ENCODE peak calls at places on chromosomes 12 and 14, in six cellular contexts. J is H1, N is IMR-90, T is mesendoderm, L is mesenchymal stem cell, P is H9. V is an unnamed sample.
A peak's percentile ranks its signal among the peaks of the same experiment; 100 is the strongest.

GRCh38 chr12:42761601-42762350 is 172.2 kb upstream of the PRICKLE1 start:
- DNase-seq in J (no peak), N (no peak), T (no peak), L (no peak), P (no peak), V (no peak)

GRCh38 chr12:119940881-119941280 is 48.2 kb upstream of the BICDL1 start:
- DNase-seq in J (no peak), N (peak; percentile 68), T (no peak), L (peak; percentile 4), P (no peak), V (no peak)

GRCh38 chr12:6828671-6829531 is 694 bp downstream of the P3H3 start:
- DNase-seq in J (peak; percentile 81), N (peak; percentile 50), T (peak; percentile 82), L (no peak), P (peak; percentile 80), V (no peak)

GRCh38 chr14:98956181-98956580 is 315.8 kb downstream of the BCL11B start:
- DNase-seq in J (peak; percentile 32), N (no peak), T (no peak), L (no peak), P (peak; percentile 8), V (no peak)

GRCh38 chr14:65600742-65601141 is 188.2 kb downstream of the FUT8 start:
- DNase-seq in J (no peak), N (no peak), T (no peak), L (no peak), P (no peak), V (no peak)

GRCh38 chr12:6635856-6636521 is at the start of gene LPAR5:
- DNase-seq in J (no peak), N (no peak), T (no peak), L (peak; percentile 35), P (peak; percentile 77), V (no peak)

GRCh38 chr12:15192721-15193120 is 28.5 kb downstream of the RERG start:
- DNase-seq in J (no peak), N (no peak), T (no peak), L (no peak), P (no peak), V (no peak)

GRCh38 chr12:6374028-6374780 is 1.2 kb downstream of the SCNN1A start:
- DNase-seq in J (no peak), N (no peak), T (peak; percentile 52), L (no peak), P (no peak), V (no peak)

GRCh38 chr14:55721353-55721752 is 141.3 kb downstream of the KTN1 start:
- DNase-seq in J (no peak), N (peak; percentile 88), T (peak; percentile 81), L (peak; percentile 93), P (no peak), V (no peak)

GRCh38 chr14:55976619-55977018 is 141.6 kb upstream of the PELI2 start:
- DNase-seq in J (no peak), N (no peak), T (no peak), L (no peak), P (no peak), V (no peak)

GRCh38 chr12:17322090-17322489 is 716.1 kb upstream of the LMO3 start:
- DNase-seq in J (no peak), N (no peak), T (no peak), L (no peak), P (no peak), V (no peak)

GRCh38 chr12:121038861-121039654 is at the start of gene OASL:
- DNase-seq in J (no peak), N (no peak), T (no peak), L (no peak), P (no peak), V (no peak)

GRCh38 chr12:63915105-63915830 is 70.8 kb downstream of the SRGAP1 start:
- DNase-seq in J (no peak), N (peak; percentile 71), T (peak; percentile 57), L (peak; percentile 74), P (no peak), V (no peak)

DNA sequence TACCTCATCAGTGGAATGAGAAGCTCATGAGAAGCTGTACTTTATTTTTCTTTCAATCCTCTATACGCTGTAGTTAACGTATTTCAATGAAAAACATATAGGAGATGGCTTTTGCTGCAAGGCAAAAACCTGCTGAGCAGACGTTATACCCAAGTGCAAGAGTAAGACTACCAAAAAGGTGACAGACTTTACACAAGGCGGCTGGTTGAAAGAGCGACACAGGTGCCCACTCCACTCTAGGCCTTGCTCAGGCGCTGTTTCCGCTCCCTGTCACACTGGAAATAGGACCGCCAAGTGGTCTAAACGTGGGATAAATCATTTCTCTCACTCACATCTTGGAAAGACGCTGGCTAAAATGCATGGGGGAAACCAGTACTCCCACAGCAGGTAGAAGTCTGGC is 54.5 kb downstream of the PPP2R5C start:
- DNase-seq in J (no peak), N (no peak), T (no peak), L (no peak), P (no peak), V (no peak)
- H3K4ac ChIP-seq in J (no peak overlapping the region), N (no peak overlapping the region), T (no peak overlapping the region), L (no peak overlapping the region), P (no peak overlapping the region), V (no peak overlapping the region)

GRCh38 chr12:13000935-13001724 is 1.1 kb upstream of the HEBP1 start:
- DNase-seq in J (peak; percentile 71), N (peak; percentile 32), T (peak; percentile 74), L (peak; percentile 68), P (peak; percentile 75), V (peak; percentile 61)
- H2BK5ac ChIP-seq in J (no peak overlapping the region), N (peak overlapping the region; percentile 72), T (no peak overlapping the region), L (peak overlapping the region; percentile 81), P (no peak overlapping the region), V (no peak overlapping the region)

DNA sequence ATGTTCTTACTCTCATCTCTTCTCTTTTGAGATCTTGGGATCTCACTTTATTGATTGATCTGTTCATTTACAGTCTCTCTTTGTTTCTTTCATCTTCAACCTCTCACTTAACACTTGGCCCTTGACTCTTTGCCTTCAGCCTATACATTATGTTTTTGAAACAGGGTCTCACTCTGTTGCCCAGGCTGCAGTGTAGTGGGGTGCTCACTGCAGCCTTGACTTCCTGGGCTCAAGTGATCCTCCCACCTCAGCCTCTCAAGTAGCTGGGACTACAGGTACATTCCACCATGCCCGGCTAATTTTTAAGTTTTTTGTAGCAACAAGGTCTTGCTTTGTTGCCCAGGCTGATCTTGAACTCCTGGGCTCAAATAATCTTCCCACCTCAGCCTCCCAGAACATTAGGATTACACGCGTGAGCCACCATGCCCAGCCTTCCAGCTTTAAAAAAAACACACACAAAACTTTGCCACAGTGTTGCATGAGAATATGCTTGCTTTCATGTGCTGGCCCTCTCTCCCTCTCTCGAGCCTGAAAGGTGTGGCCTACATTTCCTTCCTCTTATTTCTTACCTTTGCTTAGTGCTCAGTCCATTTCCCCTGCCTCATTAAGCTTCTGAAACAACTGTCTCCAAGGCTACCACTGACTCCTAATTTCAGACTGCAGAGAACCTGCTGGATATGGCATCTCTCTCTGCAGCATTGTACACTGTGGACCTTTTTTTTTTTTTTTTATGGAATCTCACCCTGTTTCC is 9.9 kb downstream of the DIP2B start:
- DNase-seq in J (no peak), N (no peak), T (no peak), L (no peak), P (no peak), V (no peak)
- H3K4ac ChIP-seq in J (no peak overlapping the region), N (no peak overlapping the region), T (no peak overlapping the region), L (no peak overlapping the region), P (no peak overlapping the region), V (no peak overlapping the region)

DNA sequence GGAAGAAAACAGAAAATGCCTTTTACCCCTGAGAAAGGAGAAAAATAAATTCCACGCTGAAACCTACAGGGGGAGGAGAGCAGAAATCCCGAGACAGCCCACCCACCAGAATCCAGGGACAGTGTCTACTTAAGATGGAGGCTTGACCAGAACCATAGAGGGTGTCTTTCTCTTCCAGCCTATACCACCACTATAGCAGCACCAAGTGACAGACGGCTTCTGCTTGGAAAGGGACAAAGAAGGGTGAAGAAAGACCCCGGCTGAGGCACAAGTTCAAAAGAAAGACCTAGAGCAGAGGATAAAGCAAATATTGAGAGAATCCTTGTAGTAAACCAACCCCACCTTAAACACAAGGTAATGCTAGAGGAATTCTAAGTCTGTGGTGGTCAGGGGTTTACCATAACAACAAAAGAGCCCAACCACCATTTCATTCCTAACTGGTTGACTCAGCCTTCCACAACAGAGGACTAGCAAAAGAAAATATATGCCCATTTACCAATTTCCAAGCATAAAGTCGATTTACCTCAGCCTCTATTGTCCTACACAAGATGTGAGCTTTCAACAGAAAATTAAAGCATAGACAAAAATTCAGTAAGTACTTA is 105.3 kb upstream of the FOXG1 start:
- DNase-seq in J (peak; percentile 53), N (peak; percentile 28), T (peak; percentile 97), L (peak; percentile 48), P (peak; percentile 49), V (no peak)
- H2BK5ac ChIP-seq in J (peak overlapping the region; percentile 75), N (no peak overlapping the region), T (no peak overlapping the region), L (peak overlapping the region; percentile 68), P (peak overlapping the region; percentile 21), V (no peak overlapping the region)

DNA sequence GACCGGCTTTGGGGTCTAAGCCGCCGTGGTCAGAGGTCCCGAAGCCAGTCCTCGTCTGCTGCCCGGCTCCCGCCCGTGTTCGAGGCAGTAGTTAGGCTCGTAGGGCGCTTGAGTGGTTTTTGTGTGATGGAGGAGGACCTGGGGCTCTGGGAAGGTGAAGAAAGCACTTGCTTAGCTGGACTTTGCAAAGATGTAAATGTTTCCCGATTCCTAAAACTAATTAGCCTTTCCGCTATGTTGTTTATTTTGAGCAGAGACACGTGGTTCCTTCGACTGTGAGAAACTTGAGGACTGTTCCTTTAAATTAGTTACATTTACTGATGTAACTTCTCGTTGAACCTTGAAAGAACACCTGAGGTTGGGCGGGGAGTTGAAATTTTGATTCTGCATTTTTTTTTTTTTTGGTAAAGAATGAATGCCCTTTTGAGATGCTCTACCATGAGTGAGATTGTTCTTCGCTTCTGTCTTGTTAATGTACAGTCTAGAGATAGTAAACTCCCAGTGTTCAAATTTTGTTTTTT is 33.9 kb downstream of the MIA2 start:
- DNase-seq in J (no peak), N (no peak), T (peak; percentile 61), L (no peak), P (no peak), V (no peak)
- H3K4ac ChIP-seq in J (no peak overlapping the region), N (peak overlapping the region; percentile 98), T (no peak overlapping the region), L (peak overlapping the region; percentile 29), P (no peak overlapping the region), V (no peak overlapping the region)

GRCh38 chr12:52280796-52281560 is 6.5 kb downstream of the KRT86 start:
- DNase-seq in J (no peak), N (peak; percentile 97), T (no peak), L (peak; percentile 94), P (no peak), V (no peak)
- H2BK5ac ChIP-seq in J (no peak overlapping the region), N (peak overlapping the region; percentile 93), T (no peak overlapping the region), L (peak overlapping the region; percentile 15), P (no peak overlapping the region), V (peak overlapping the region; percentile 27)

DNA sequence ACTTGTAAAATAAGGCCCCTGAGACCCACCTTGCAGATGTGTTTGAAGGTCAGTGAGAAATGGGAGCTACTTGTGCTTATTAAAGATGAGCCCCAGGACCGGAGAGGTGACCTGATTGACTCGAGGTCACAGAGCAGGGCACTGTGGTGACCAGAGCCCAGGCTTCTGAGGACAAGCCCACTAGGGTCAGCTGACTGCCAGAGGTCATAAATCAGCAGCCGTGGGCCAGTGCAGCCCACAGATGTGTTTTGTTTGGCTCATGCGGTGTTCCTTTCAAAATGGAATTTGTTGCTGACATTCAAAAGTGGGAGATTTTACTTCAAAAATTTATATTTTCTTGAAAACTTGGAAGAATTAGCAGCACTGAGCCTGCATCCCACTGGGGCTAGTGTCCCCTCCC is 24.5 kb downstream of the JDP2 start:
- DNase-seq in J (no peak), N (no peak), T (peak; percentile 21), L (no peak), P (no peak), V (no peak)
- H3K4ac ChIP-seq in J (peak overlapping the region; percentile 75), N (peak overlapping the region; percentile 90), T (no peak overlapping the region), L (peak overlapping the region; percentile 85), P (no peak overlapping the region), V (no peak overlapping the region)

V was measured in neuronal stem cell.